ENCODE peak calls at places on chromosomes 11 and 22, in six cellular contexts. One of them, this sample, is unnamed. For H3K4me1 and H3K36me3, the result is how much of the 10 kb centered on the place peaks cover.

GRCh38 chr22:32701021-32701420 is 100.5 kb upstream of the TIMP3 start:
- DNase-seq in transverse colon: no peak
- DNase-seq in hepatocyte: no peak
- DNase-seq in ovary: no peak
- DNase-seq in adrenal gland: no peak
- DNase-seq in tibial nerve: no peak
- DNase-seq in this sample: no peak

GRCh38 chr11:21465203-21465602 is 727.7 kb upstream of the ANO5 start:
- DNase-seq in transverse colon: no peak
- DNase-seq in hepatocyte: no peak
- DNase-seq in ovary: no peak
- DNase-seq in adrenal gland: no peak
- DNase-seq in tibial nerve: no peak
- DNase-seq in this sample: no peak

GRCh38 chr22:49609207-49609876 is 218.3 kb downstream of the BRD1 start:
- DNase-seq in transverse colon: no peak
- DNase-seq in hepatocyte: no peak
- DNase-seq in ovary: peak
- DNase-seq in adrenal gland: no peak
- DNase-seq in tibial nerve: no peak
- DNase-seq in this sample: no peak

GRCh38 chr22:50015451-50016307 is 3.1 kb upstream of the IL17REL start:
- DNase-seq in transverse colon: peak
- DNase-seq in hepatocyte: peak
- DNase-seq in ovary: peak
- DNase-seq in adrenal gland: no peak
- DNase-seq in tibial nerve: no peak
- DNase-seq in this sample: no peak

GRCh38 chr11:61509058-61510029 is 795 bp downstream of the LRRC10B start:
- DNase-seq in transverse colon: peak
- DNase-seq in hepatocyte: peak
- DNase-seq in ovary: peak
- DNase-seq in adrenal gland: peak
- DNase-seq in tibial nerve: no peak
- DNase-seq in this sample: peak

GRCh38 chr11:47946682-47947575 is 33.4 kb upstream of the PTPRJ start:
- DNase-seq in transverse colon: peak
- DNase-seq in hepatocyte: peak
- DNase-seq in ovary: peak
- DNase-seq in adrenal gland: peak
- DNase-seq in tibial nerve: peak
- DNase-seq in this sample: no peak

GRCh38 chr22:17172172-17172833 is 13.2 kb upstream of the HDHD5 start:
- DNase-seq in transverse colon: no peak
- DNase-seq in hepatocyte: peak
- DNase-seq in ovary: peak
- DNase-seq in adrenal gland: peak
- DNase-seq in tibial nerve: no peak
- DNase-seq in this sample: no peak

GRCh38 chr22:35152316-35152715 is 86.4 kb downstream of the ISX start:
- DNase-seq in transverse colon: no peak
- DNase-seq in hepatocyte: no peak
- DNase-seq in ovary: no peak
- DNase-seq in adrenal gland: no peak
- DNase-seq in tibial nerve: no peak
- DNase-seq in this sample: no peak

GRCh38 chr22:28333106-28333505 is 346.5 kb downstream of the TTC28 start:
- DNase-seq in transverse colon: no peak
- DNase-seq in hepatocyte: no peak
- DNase-seq in ovary: no peak
- DNase-seq in adrenal gland: no peak
- DNase-seq in tibial nerve: no peak
- DNase-seq in this sample: no peak

GRCh38 chr22:35258144-35258988 is 1.1 kb downstream of the HMGXB4 start:
- DNase-seq in transverse colon: peak
- DNase-seq in hepatocyte: peak
- DNase-seq in ovary: no peak
- DNase-seq in adrenal gland: no peak
- DNase-seq in tibial nerve: peak
- DNase-seq in this sample: peak

GRCh38 chr11:36746886-36747710 is 149.1 kb upstream of the RAG2 start:
- DNase-seq in transverse colon: peak
- DNase-seq in hepatocyte: peak
- DNase-seq in ovary: peak
- DNase-seq in adrenal gland: peak
- DNase-seq in tibial nerve: peak
- DNase-seq in this sample: peak

GRCh38 chr22:20085651-20086050 is 5.6 kb downstream of the DGCR8 start:
- DNase-seq in transverse colon: no peak
- DNase-seq in hepatocyte: no peak
- DNase-seq in ovary: no peak
- DNase-seq in adrenal gland: no peak
- DNase-seq in tibial nerve: no peak
- DNase-seq in this sample: no peak

GRCh38 chr22:20086101-20086599 is 6.1 kb downstream of the DGCR8 start:
- DNase-seq in transverse colon: no peak
- DNase-seq in hepatocyte: no peak
- DNase-seq in ovary: no peak
- DNase-seq in adrenal gland: no peak
- DNase-seq in tibial nerve: no peak
- DNase-seq in this sample: no peak

GRCh38 chr22:20083891-20084546 is 4.0 kb downstream of the DGCR8 start:
- DNase-seq in transverse colon: no peak
- DNase-seq in hepatocyte: no peak
- DNase-seq in ovary: no peak
- DNase-seq in adrenal gland: no peak
- DNase-seq in tibial nerve: no peak
- DNase-seq in this sample: no peak

GRCh38 chr22:20083157-20083890 is 3.3 kb downstream of the DGCR8 start:
- DNase-seq in transverse colon: no peak
- DNase-seq in hepatocyte: no peak
- DNase-seq in ovary: no peak
- DNase-seq in adrenal gland: no peak
- DNase-seq in tibial nerve: no peak
- DNase-seq in this sample: no peak

DNA sequence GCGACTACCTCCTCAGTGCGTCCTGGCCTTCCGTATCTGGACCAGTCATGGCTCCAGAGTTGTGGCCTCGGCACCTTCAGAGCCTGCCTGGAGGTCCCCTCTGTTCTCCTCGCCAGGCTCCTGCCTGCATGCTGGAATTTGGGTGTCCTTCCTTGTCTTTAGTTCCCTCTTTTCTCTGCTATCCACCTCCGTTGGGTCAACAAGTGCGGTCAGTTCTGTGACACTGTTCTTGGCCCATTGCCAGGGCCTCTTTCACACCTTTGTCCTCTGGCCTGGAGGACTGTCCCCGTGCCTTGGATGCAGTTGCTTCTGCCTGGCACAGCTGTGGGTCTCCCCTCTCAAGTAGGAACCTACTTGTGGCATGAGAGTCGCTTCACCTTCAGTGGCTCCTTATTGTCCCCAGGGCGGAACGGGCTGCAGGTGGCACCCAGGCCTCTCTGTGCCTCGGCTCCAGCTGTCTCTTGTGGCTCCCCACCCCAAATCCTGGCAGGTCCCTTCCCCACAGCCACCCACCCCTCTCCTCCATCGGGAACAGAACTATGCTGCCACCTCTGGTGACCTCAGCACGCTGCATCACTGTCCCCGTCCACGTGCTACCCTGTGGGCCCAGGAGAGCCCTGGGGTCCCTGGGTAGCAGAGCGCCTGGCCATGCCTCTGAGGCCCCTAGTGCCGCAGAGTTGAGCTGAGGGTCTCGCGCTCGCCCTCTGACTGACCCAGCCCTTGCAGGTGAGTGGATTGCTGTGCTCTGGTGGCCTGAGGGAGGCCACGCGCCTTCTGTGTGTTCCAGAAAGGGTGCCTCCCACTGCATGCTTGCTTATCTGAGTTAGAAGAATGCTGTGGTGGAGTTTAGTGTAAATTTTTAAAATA is 4.7 kb downstream of the DGCR8 start:
- DNase-seq in transverse colon: no peak
- DNase-seq in hepatocyte: peak
- DNase-seq in ovary: no peak
- DNase-seq in adrenal gland: no peak
- DNase-seq in tibial nerve: no peak
- DNase-seq in this sample: peak
- H3K4me1 ChIP-seq in transverse colon: under half
- H3K4me1 ChIP-seq in hepatocyte: under half
- H3K4me1 ChIP-seq in ovary: under half
- H3K4me1 ChIP-seq in adrenal gland: under half
- H3K4me1 ChIP-seq in tibial nerve: under half
- H3K4me1 ChIP-seq in this sample: under half

DNA sequence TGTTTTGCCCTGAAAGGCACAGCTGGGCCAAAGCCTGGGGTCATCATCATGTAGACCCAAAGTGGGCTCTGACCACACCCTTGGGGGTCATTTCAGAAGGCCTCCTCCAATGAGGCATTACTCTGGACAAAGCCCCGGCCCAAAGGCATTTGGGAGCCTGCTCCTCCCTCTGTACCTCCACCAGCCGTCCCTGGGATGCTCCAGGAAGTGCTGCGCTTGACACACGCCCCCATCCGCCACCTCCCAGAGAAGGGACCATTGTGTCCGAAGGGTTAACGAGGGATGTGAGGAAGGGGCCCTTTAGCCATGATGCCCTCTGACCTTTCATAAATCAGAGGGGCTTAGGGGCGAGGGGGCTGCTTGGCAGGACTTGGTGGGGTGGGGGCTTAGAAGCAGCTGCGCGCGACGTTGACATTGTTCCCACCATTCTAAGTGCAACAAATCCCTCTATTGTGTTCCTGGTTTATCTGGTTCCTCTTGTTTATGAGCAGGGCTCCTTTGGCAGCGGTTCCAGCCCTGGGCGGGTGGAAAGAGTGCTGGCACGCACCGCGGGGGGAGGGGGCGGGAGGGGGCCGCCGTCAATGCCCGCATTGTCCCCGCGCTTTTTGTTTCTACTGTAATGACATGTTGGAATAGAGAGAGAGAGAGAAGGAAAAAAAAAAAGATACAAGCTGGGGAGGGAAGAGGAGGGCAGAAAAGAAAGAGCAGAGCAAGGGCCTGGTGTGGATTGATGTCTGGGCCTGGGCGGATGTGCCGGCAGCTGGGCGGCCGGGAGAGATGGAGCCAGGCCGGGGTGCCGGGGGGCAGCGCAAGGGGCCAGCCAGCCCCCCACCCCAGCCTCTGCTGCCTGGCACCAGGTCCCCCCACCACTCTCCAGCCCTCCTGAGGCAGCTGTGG is 32.1 kb upstream of the SOX10 start:
- DNase-seq in transverse colon: peak
- DNase-seq in hepatocyte: no peak
- DNase-seq in ovary: peak
- DNase-seq in adrenal gland: peak
- DNase-seq in tibial nerve: peak
- DNase-seq in this sample: peak
- H3K4me3 ChIP-seq in transverse colon: no peak
- H3K4me3 ChIP-seq in hepatocyte: no peak
- H3K4me3 ChIP-seq in ovary: no peak
- H3K4me3 ChIP-seq in adrenal gland: no peak
- H3K4me3 ChIP-seq in tibial nerve: peak
- H3K4me3 ChIP-seq in this sample: no peak

DNA sequence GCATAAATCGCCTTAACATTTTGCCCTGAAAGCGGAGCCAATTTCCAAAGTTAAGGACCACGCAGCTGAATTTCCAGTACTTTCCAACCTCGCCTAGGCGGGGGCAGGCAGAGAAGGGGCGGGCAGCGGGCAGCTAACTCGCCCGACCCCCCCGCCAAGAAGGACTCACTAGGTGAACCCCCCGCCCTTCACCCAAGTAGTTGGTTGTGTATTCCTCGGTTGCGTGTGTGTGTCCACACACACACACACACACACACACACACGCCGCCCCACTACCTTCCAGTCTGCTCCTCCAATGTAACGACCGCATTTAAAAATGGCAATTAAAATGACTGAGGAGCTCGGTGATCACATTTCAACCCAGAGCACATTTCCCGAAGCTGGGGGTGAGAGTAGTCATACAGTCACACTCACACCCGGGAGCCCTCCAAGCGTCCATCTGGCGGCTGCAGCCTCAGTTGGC is 1.4 kb downstream of the TENM4 start:
- DNase-seq in transverse colon: no peak
- DNase-seq in hepatocyte: peak
- DNase-seq in ovary: peak
- DNase-seq in adrenal gland: peak
- DNase-seq in tibial nerve: peak
- DNase-seq in this sample: peak
- H3K36me3 ChIP-seq in transverse colon: under half
- H3K36me3 ChIP-seq in hepatocyte: under half
- H3K36me3 ChIP-seq in ovary: under half
- H3K36me3 ChIP-seq in adrenal gland: under half
- H3K36me3 ChIP-seq in tibial nerve: under half
- H3K36me3 ChIP-seq in this sample: under half

GRCh38 chr11:2299773-2300172 is 1.9 kb downstream of the C11orf21 start:
- DNase-seq in transverse colon: no peak
- DNase-seq in hepatocyte: no peak
- DNase-seq in ovary: no peak
- DNase-seq in adrenal gland: no peak
- DNase-seq in tibial nerve: no peak
- DNase-seq in this sample: no peak

GRCh38 chr11:2298795-2299747 is 2.6 kb downstream of the C11orf21 start:
- DNase-seq in transverse colon: peak
- DNase-seq in hepatocyte: peak
- DNase-seq in ovary: peak
- DNase-seq in adrenal gland: no peak
- DNase-seq in tibial nerve: peak
- DNase-seq in this sample: no peak

GRCh38 chr11:2300936-2301630 is 635 bp downstream of the C11orf21 start:
- DNase-seq in transverse colon: no peak
- DNase-seq in hepatocyte: no peak
- DNase-seq in ovary: no peak
- DNase-seq in adrenal gland: no peak
- DNase-seq in tibial nerve: peak
- DNase-seq in this sample: no peak

GRCh38 chr11:2301631-2302272 is at the start of the genes C11orf21 and TSPAN32:
- DNase-seq in transverse colon: peak
- DNase-seq in hepatocyte: peak
- DNase-seq in ovary: peak
- DNase-seq in adrenal gland: peak
- DNase-seq in tibial nerve: no peak
- DNase-seq in this sample: no peak

GRCh38 chr11:2300290-2300935 is 1.3 kb downstream of the C11orf21 start:
- DNase-seq in transverse colon: no peak
- DNase-seq in hepatocyte: no peak
- DNase-seq in ovary: no peak
- DNase-seq in adrenal gland: peak
- DNase-seq in tibial nerve: peak
- DNase-seq in this sample: peak
- H3K4me1 ChIP-seq in transverse colon: under half
- H3K4me1 ChIP-seq in hepatocyte: half or more
- H3K4me1 ChIP-seq in ovary: under half
- H3K4me1 ChIP-seq in adrenal gland: under half
- H3K4me1 ChIP-seq in tibial nerve: under half
- H3K4me1 ChIP-seq in this sample: under half

This sample was measured in HAP-1.